ENCODE peak calls at places on chromosomes 6 and 20, in nine cellular contexts. H is GM23338, B is HCT116, Q is HL-60, I is HepG2, N is A549, R is K562, U is GM12878, S is SK-N-SH. L is an unnamed sample.

GRCh38 chr20:52349806-52350205 is 158.2 kb upstream of the ZFP64 start:
- DNase-seq in Q (no peak), U (no peak), B (no peak), H (no peak), I (no peak), N (no peak), S (no peak), R (no peak), L (no peak)

GRCh38 chr6:144215402-144215931 is 65.2 kb downstream of the STX11 start:
- DNase-seq in B (no peak), R (peak; percentile 63), I (peak; percentile 23), H (no peak), S (peak; percentile 41), N (no peak), U (peak; percentile 8), Q (peak; percentile 71), L (no peak)

GRCh38 chr6:56040271-56040670 is 164.9 kb upstream of the BMP5 start:
- DNase-seq in I (no peak), B (no peak), S (no peak), N (no peak), U (no peak), H (no peak), Q (no peak), R (no peak), L (no peak)

GRCh38 chr6:55794136-55794812 is 81.1 kb downstream of the BMP5 start:
- DNase-seq in I (no peak), R (no peak), Q (no peak), H (no peak), B (no peak), U (no peak), S (no peak), N (no peak), L (no peak)

GRCh38 chr6:3697609-3698008 is 53.9 kb downstream of the PXDC1 start:
- DNase-seq in N (no peak), S (no peak), I (no peak), U (no peak), Q (no peak), B (no peak), R (no peak), H (no peak), L (no peak)

GRCh38 chr6:156437084-156437879 is 339.9 kb upstream of the ARID1B start:
- DNase-seq in H (no peak), B (no peak), Q (no peak), S (no peak), N (no peak), R (no peak), U (no peak), I (no peak), L (no peak)

GRCh38 chr6:151054304-151054703 is 185.5 kb upstream of the AKAP12 start:
- DNase-seq in N (no peak), B (no peak), I (no peak), S (no peak), H (no peak), R (no peak), U (no peak), Q (no peak), L (no peak)

GRCh38 chr6:82963527-82963926 is 102.1 kb downstream of the UBE3D start:
- DNase-seq in Q (no peak), N (peak; percentile 42), U (no peak), R (no peak), S (no peak), I (no peak), B (peak; percentile 32), H (no peak), L (no peak)

GRCh38 chr6:146410851-146411595 is 132.6 kb upstream of the RAB32 start:
- DNase-seq in S (no peak), U (no peak), B (no peak), H (no peak), Q (no peak), R (no peak), I (no peak), N (no peak), L (no peak)

GRCh38 chr6:121748850-121749249 is 313.4 kb downstream of the GJA1 start:
- DNase-seq in S (no peak), Q (no peak), N (no peak), R (no peak), B (no peak), I (no peak), U (no peak), H (no peak), L (no peak)

GRCh38 chr6:41530476-41530875 is 15.7 kb upstream of the FOXP4 start:
- DNase-seq in U (no peak), Q (no peak), I (no peak), S (no peak), N (no peak), R (no peak), H (no peak), B (no peak), L (no peak)

GRCh38 chr20:36919715-36920333 is 31.7 kb downstream of the SAMHD1 start:
- DNase-seq in I (peak; percentile 73), U (peak; percentile 13), Q (peak; percentile 54), N (peak; percentile 63), B (peak; percentile 49), R (peak; percentile 56), S (peak; percentile 63), H (peak; percentile 73), L (peak; percentile 53)

GRCh38 chr6:3913077-3913957 is 64.1 kb downstream of the FAM50B start:
- DNase-seq in H (no peak), U (no peak), R (peak; percentile 73), N (peak; percentile 92), I (peak; percentile 99), Q (no peak), S (no peak), B (peak; percentile 69), L (peak; percentile 90)

GRCh38 chr6:41226752-41227151 is 1.4 kb upstream of the TREML4 start:
- DNase-seq in N (no peak), I (no peak), B (no peak), S (no peak), U (no peak), R (no peak), Q (no peak), H (no peak), L (no peak)

GRCh38 chr6:8075185-8075584 is 11.0 kb upstream of the BLOC1S5 start:
- DNase-seq in B (no peak), S (no peak), R (no peak), Q (no peak), H (no peak), U (no peak), N (no peak), I (no peak), L (no peak)
- H3K4me3 ChIP-seq in B (no peak overlapping the region), S (no peak overlapping the region), R (no peak overlapping the region), Q (no peak overlapping the region), H (no peak overlapping the region), U (no peak overlapping the region), N (no peak overlapping the region), I (no peak overlapping the region), L (no peak overlapping the region)

DNA sequence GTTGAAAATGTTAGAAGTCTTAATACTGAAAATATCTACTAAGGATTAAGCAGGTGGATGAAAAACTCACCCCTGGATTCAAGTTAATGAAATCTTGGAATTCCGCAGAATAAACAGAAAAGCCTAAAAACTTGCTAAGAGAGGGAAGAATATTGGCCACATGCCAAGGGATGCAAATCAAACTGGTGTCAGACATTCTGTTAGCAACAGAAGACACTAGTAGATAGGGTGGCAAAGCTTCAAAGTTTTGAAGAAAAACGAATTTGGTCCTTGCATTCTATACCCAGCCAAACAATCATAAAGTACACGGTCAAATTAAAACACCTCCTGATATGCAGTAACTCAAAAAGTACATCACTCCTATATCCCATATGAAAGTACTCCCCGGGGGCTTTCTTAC is 77.1 kb upstream of the ADTRP start:
- DNase-seq in R (no peak), I (no peak), B (no peak), S (no peak), N (no peak), U (no peak), H (no peak), Q (no peak), L (no peak)
- TF ChIP-seq REST in R (no peak), I (no peak), B (no peak), S (no peak), N (no peak), U (no peak), H (no peak), Q (no peak), L (no peak)

DNA sequence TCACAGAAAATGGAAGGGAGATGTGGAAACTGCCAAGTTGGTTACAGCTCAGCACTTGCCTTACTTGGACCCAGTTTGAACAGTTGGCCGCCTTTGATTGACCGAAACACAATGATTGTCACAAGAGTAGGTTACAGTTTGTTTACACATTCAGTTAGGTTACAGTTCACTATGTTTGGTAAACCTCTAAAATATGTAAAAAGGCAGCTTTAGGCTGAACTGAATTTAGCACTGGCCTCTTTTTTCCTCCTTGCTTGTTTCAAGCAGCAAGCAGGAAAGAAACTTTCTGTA is 116.1 kb downstream of the OLIG3 start:
- DNase-seq in R (no peak), H (no peak), B (no peak), S (no peak), N (no peak), U (no peak), I (no peak), Q (no peak), L (no peak)
- H3K27ac ChIP-seq in R (no peak overlapping the region), H (no peak overlapping the region), B (no peak overlapping the region), S (no peak overlapping the region), N (no peak overlapping the region), U (no peak overlapping the region), I (no peak overlapping the region), Q (no peak overlapping the region), L (no peak overlapping the region)

GRCh38 chr6:158027590-158028285 is 46.1 kb downstream of the SYNJ2 start:
- DNase-seq in S (no peak), H (no peak), Q (no peak), I (no peak), N (peak; percentile 39), U (no peak), R (no peak), B (no peak), L (no peak)

GRCh38 chr6:158028421-158028820 is 46.8 kb downstream of the SYNJ2 start:
- DNase-seq in S (no peak), H (no peak), N (no peak), B (no peak), I (no peak), Q (no peak), R (no peak), U (no peak), L (no peak)

GRCh38 chr6:158026054-158026900 is 44.6 kb downstream of the SYNJ2 start:
- DNase-seq in H (peak; percentile 50), N (peak; percentile 93), Q (peak; percentile 85), R (peak; percentile 81), I (peak; percentile 83), U (no peak), S (peak; percentile 79), B (no peak), L (no peak)

GRCh38 chr6:158028876-158029275 is 47.2 kb downstream of the SYNJ2 start:
- DNase-seq in R (no peak), N (no peak), Q (no peak), S (no peak), I (no peak), U (no peak), H (no peak), B (no peak), L (no peak)

DNA sequence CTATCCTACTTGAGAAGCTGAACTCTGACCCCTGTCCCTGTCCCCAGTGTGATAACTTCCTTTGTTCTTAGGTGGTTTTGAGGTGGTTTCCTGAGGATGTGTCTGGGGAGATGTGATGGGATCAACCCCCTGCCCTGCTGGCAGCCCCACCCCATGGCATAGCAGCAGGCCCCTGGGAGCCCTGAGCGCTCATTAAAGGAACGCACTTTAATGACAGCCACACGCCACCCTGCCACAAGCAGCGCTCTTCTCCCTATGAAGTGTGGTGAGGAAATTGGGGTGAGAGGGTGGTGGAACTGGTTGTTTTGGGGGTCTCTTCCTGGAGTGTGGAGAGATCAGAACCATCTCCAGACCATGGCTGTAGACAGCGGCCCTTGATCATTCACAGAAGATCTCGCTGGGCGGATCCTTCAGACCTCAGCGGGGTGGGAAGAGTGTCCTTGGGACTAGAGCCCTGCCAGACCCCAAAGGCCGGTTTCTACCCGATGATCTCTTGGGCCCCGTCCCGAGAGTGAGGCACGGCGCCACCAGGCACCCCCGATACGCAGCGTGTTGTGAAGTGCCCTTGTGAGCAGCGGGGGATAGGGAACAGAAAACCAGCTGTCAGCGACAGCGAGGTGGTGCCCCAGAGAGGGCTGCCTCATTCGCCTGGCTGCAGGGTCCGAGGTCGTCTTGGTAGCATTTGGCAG is 45.4 kb downstream of the SYNJ2 start:
- DNase-seq in R (no peak), S (no peak), Q (no peak), H (no peak), N (no peak), B (no peak), U (no peak), I (no peak), L (no peak)
- H3K4me3 ChIP-seq in R (no peak overlapping the region), S (no peak overlapping the region), Q (no peak overlapping the region), H (no peak overlapping the region), N (no peak overlapping the region), B (peak overlapping the region; percentile 24), U (no peak overlapping the region), I (no peak overlapping the region), L (no peak overlapping the region)

L was measured in Panc1.